ENCODE peak calls at places on chromosomes 4 and X, in four cellular contexts. W, Y, D and N are unnamed samples.

GRCh38 chr4:15167743-15168142 is 165.5 kb downstream of the CPEB2 start:
- DNase-seq in W (no peak), Y (no peak), D (no peak), N (no peak)

GRCh38 chr4:61827907-61828328 is 627.8 kb downstream of the ADGRL3 start:
- DNase-seq in W (no peak), Y (no peak), D (no peak), N (no peak)

GRCh38 chr4:168864831-168865541 is 145.1 kb downstream of the CBR4 start:
- DNase-seq in W (peak), Y (no peak), D (no peak), N (no peak)

GRCh38 chr4:22099896-22100295 is 151.3 kb upstream of the KCNIP4 start:
- DNase-seq in W (no peak), Y (no peak), D (no peak), N (no peak)

GRCh38 chrX:139106111-139106510 is 394.6 kb upstream of the FGF13 start:
- DNase-seq in W (peak), Y (no peak), D (no peak), N (peak)

GRCh38 chr4:86032476-86033022 is 327.3 kb downstream of the MAPK10 start:
- DNase-seq in W (no peak), Y (no peak), D (no peak), N (peak)

GRCh38 chrX:123736333-123736921 is 3.6 kb upstream of the THOC2 start:
- DNase-seq in W (no peak), Y (no peak), D (no peak), N (no peak)

GRCh38 chrX:38435130-38435529 is 82.7 kb downstream of the OTC start:
- DNase-seq in W (no peak), Y (no peak), D (no peak), N (no peak)

GRCh38 chrX:47662144-47662657 is 3.2 kb upstream of the UXT start:
- DNase-seq in W (no peak), Y (no peak), D (peak), N (peak)

GRCh38 chr4:107261241-107261874 is 225.2 kb upstream of the DKK2 start:
- DNase-seq in W (no peak), Y (no peak), D (no peak), N (no peak)

GRCh38 chr4:10028910-10029309 is 7.6 kb upstream of the SLC2A9 start:
- DNase-seq in W (no peak), Y (no peak), D (no peak), N (no peak)

GRCh38 chr4:176839656-176840055 is 46.9 kb upstream of the VEGFC start:
- DNase-seq in W (no peak), Y (no peak), D (no peak), N (no peak)

GRCh38 chr4:61785766-61786165 is 585.6 kb downstream of the ADGRL3 start:
- DNase-seq in W (no peak), Y (no peak), D (no peak), N (no peak)

GRCh38 chr4:84503495-84504437 is 4.7 kb upstream of the NKX6-1 start:
- DNase-seq in W (peak), Y (peak), D (peak), N (peak)

GRCh38 chr4:107922486-107923473 is 8.6 kb upstream of the CYP2U1 start:
- DNase-seq in W (no peak), Y (no peak), D (no peak), N (no peak)

GRCh38 chrX:63513825-63514574 is 162.9 kb upstream of the SPIN4 start:
- DNase-seq in W (no peak), Y (no peak), D (no peak), N (no peak)

GRCh38 chr4:87807402-87807801 is 8.0 kb downstream of the IBSP start:
- DNase-seq in W (no peak), Y (no peak), D (no peak), N (no peak)

GRCh38 chrX:155767101-155767878 is 113.9 kb upstream of the VAMP7 start:
- DNase-seq in W (peak), Y (no peak), D (peak), N (peak)

GRCh38 chrX:19650996-19651395 is 135.7 kb upstream of the MAP3K15 start:
- DNase-seq in W (peak), Y (no peak), D (no peak), N (no peak)

GRCh38 chrX:153819398-153820083 is 10.8 kb downstream of the PDZD4 start:
- DNase-seq in W (no peak), Y (no peak), D (no peak), N (no peak)

GRCh38 chr4:48024522-48024921 is 8.0 kb downstream of the NIPAL1 start:
- DNase-seq in W (no peak), Y (no peak), D (no peak), N (no peak)

GRCh38 chr4:26228883-26229282 is 91.9 kb upstream of the RBPJ start:
- DNase-seq in W (no peak), Y (no peak), D (no peak), N (no peak)

GRCh38 chrX:119145241-119145653 is 17.6 kb upstream of the KIAA1210 start:
- DNase-seq in W (peak), Y (no peak), D (no peak), N (peak)

GRCh38 chr4:184932343-184932742 is 85.9 kb upstream of the HELT start:
- DNase-seq in W (no peak), Y (no peak), D (no peak), N (no peak)

GRCh38 chr4:86117781-86118302 is 242.0 kb downstream of the MAPK10 start:
- DNase-seq in W (no peak), Y (no peak), D (no peak), N (no peak)

GRCh38 chrX:74537011-74537390 is 77.4 kb downstream of the RLIM start:
- DNase-seq in W (peak), Y (no peak), D (no peak), N (no peak)

GRCh38 chrX:5979338-5979737 is 249.3 kb downstream of the NLGN4X start:
- DNase-seq in W (no peak), Y (no peak), D (no peak), N (no peak)

GRCh38 chrX:105260291-105261043 is 40.0 kb upstream of the TEX13A start:
- DNase-seq in W (no peak), Y (no peak), D (no peak), N (no peak)

GRCh38 chrX:72381439-72382198 is 75.9 kb upstream of the CITED1 start:
- DNase-seq in W (no peak), Y (peak), D (no peak), N (no peak)

GRCh38 chrX:136065044-136065671 is 79.9 kb downstream of the SLC9A6 start:
- DNase-seq in W (no peak), Y (peak), D (no peak), N (peak)

GRCh38 chr4:39348371-39349265 is 17.5 kb downstream of the RFC1 start:
- DNase-seq in W (no peak), Y (peak), D (no peak), N (peak)

GRCh38 chrX:19986531-19986930 is 4.3 kb downstream of the BCLAF3 start:
- DNase-seq in W (no peak), Y (no peak), D (no peak), N (no peak)

GRCh38 chrX:8314881-8315280 is 143.8 kb upstream of the VCX2 start:
- DNase-seq in W (no peak), Y (no peak), D (no peak), N (no peak)

GRCh38 chrX:16695079-16695676 is 17.3 kb downstream of the CTPS2 start:
- DNase-seq in W (peak), Y (peak), D (peak), N (peak)

GRCh38 chr4:177401658-177402273 is 40.5 kb downstream of the AGA start:
- DNase-seq in W (no peak), Y (no peak), D (no peak), N (no peak)

GRCh38 chr4:74056858-74057562 is 18.5 kb upstream of the CXCL3 start:
- DNase-seq in W (no peak), Y (no peak), D (peak), N (no peak)

GRCh38 chrX:119015407-119016242 is 41.2 kb downstream of the LONRF3 start:
- DNase-seq in W (no peak), Y (no peak), D (no peak), N (peak)

GRCh38 chrX:107827852-107828251 is 2.2 kb downstream of the MID2 start:
- DNase-seq in W (no peak), Y (no peak), D (no peak), N (no peak)

GRCh38 chr4:134628074-134628473 is 426.5 kb upstream of the PABPC4L start:
- DNase-seq in W (no peak), Y (no peak), D (no peak), N (no peak)

DNA sequence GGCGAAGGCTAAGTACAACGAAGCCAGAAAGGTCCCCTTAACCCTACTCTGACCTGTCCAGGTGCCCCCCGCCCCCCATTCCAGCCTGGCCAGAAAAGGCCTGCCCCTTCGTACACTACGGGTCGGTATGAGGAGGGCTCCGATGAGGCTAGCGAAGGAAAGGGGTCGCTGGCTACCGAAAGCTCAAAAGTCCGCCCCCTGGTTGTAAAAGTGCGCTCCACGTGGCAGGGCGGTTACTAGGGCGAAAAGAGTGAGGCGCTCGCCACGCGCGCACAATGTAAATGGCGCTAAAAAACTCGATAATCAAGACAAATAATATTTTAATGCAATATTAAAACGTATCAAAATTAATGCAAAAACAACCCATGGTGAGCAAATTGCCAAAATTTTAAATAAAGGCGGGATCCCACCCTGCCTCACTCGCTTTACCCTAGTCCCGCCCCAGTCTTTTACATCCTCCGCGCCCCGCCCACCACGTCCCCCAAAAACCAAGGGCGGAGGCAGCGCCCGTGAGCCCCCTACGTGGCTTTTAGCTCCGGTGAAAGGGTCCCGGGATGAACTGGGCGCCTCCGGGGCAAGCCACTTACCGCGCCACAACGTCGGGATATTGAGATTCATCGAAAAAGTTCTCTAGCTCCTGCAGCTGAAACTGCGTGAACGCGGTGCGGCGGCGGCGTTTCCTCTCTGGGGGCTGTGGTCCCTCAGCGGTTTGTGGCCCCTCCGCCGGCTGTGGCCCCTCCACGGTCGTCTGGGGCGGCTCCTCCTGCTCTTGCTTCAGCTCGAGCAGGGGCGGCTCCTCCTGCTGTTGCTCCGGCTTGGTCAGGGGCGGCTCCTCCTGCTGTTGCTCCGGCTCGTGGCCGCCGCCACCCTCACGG is 929 bp downstream of the ESX1 start:
- DNase-seq in W (peak), Y (no peak), D (no peak), N (peak)
- TF ChIP-seq EZH2 in W (peak), Y (no peak), D (no peak), N (no peak)

DNA sequence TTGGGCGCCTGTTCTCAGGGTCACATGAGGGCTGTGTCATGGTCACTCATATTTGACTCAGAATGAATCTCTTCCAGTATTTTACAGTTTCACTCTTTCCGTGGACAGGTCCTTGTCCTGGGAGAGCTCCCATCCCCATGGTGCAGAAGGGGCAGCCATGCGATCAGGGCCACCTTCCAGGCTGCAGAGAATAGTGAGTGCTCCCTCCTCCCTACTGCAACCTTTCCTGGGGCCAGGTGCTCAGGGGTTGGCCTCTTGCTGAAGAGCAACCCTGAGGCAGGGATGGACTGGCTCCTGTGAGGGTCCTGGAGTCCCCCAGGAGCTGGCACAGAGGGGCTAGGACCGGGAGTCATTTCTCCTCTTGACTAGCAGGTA is 108.4 kb downstream of the ABLIM2 start:
- DNase-seq in W (no peak), Y (no peak), D (no peak), N (no peak)
- TF ChIP-seq EZH2 in W (no peak), Y (no peak), D (no peak), N (no peak)

DNA sequence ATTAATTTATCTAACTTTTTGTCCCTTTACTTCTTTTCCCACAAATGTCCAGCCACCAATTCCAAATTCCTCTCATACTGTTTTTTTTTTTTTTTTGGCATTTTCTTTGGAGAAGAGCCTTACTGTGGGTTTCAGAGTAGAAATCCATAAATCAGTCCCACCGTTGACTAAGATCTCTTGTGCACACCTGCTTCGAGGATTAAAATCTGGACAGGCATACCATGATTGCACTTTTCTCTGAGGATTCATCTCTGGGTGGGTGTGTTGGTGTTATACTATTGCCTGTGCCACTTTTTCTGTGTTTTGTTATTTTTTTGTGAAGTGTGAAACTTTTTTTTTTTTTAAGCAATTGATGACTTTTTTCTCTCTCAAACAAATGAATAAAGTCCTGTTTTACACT is 13.2 kb downstream of the PRDM8 start:
- DNase-seq in W (no peak), Y (no peak), D (no peak), N (no peak)
- TF ChIP-seq EZH2 in W (no peak), Y (no peak), D (no peak), N (no peak)

GRCh38 chr4:139557506-139558110 is 1.6 kb upstream of the SETD7 start:
- DNase-seq in W (peak), Y (no peak), D (no peak), N (no peak)
- TF ChIP-seq EZH2 in W (no peak), Y (no peak), D (no peak), N (no peak)

GRCh38 chr4:182540496-182540895 is 297.3 kb downstream of the TENM3 start:
- DNase-seq in W (no peak), Y (no peak), D (no peak), N (no peak)

GRCh38 chr4:182537031-182537617 is 293.9 kb downstream of the TENM3 start:
- DNase-seq in W (no peak), Y (no peak), D (no peak), N (no peak)

GRCh38 chr4:182533948-182534347 is 290.7 kb downstream of the TENM3 start:
- DNase-seq in W (no peak), Y (no peak), D (no peak), N (no peak)

GRCh38 chr4:182531555-182532162 is 288.5 kb downstream of the TENM3 start:
- DNase-seq in W (no peak), Y (no peak), D (no peak), N (no peak)

DNA sequence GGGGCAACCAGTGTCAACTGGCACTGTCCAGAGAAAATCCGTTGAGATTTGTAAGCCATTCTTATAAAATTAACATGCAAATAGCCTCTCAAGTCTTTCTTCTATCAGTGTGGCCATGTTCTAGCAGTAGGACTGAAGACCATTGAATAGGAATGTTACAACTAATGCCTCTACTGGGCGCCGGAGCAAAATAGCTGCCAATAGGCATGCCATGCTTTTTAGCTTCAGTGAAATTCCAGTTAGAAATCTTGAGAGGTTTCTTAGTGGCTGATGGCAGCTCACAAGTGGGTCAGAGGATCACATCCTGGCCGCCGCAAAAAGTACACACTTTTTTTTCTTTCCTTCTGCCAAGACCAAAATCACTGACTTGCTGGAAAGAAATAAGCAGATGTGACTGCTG is 293.0 kb downstream of the TENM3 start:
- DNase-seq in W (peak), Y (no peak), D (no peak), N (no peak)
- TF ChIP-seq EZH2 in W (no peak), Y (no peak), D (no peak), N (no peak)

GRCh38 chr4:93834371-93835066 is 6.0 kb downstream of the ATOH1 start:
- DNase-seq in W (peak), Y (no peak), D (no peak), N (no peak)
- TF ChIP-seq EZH2 in W (peak), Y (no peak), D (no peak), N (no peak)

GRCh38 chr4:1002631-1003251 is 8.7 kb upstream of the FGFRL1 start:
- DNase-seq in W (peak), Y (no peak), D (no peak), N (no peak)
- TF ChIP-seq EZH2 in W (no peak), Y (no peak), D (no peak), N (no peak)

GRCh38 chr4:6308890-6309643 is 39.4 kb downstream of the WFS1 start:
- DNase-seq in W (peak), Y (peak), D (no peak), N (peak)
- TF ChIP-seq EZH2 in W (no peak), Y (no peak), D (no peak), N (no peak)

DNA sequence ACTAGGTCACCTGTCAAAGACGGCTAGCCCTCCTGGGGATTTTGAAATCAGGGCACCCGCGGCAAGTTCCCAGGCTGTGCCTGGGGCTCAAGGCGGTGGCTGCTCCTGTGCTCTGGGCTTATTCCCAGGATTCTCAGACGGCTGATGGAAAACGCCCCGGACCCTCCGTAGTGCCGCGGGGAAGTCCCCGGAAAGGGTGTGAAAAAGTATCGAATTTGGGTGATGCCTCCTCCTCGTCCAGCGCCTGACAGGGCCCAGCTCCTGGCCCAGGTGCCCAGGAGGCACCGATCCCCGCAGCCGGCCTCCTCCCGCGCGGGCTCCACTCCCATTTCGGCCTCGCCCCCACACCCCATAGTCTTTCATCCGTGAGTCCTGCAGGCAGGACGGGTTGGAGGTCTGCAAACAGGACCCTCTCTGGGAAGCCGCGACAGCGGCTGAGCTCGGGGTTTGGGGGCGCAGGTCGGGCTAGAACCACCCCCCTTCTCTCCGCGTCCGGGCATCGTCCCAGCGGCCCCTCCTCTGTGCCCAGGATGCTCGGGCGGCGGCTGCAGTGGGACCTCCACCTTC is 1.1 kb upstream of the NSG1 start:
- DNase-seq in W (no peak), Y (no peak), D (no peak), N (no peak)
- TF ChIP-seq EZH2 in W (peak), Y (no peak), D (no peak), N (no peak)

GRCh38 chr4:41879552-41879951 is 55.7 kb upstream of the TMEM33 start:
- DNase-seq in W (no peak), Y (no peak), D (no peak), N (no peak)
- TF ChIP-seq EZH2 in W (peak), Y (no peak), D (no peak), N (no peak)